ENCODE peak calls at places on chromosomes 16 and 17, in four cellular contexts. R is Karpas-422; Q is fibroblast of mammary gland; N is activated CD4-positive, alpha-beta T cell treated with anti-CD3 and anti-CD28 coated beads, Interleukin-2, amount 50 U/mL, for 48 hours. M is an unnamed sample.

GRCh38 chr17:4249452-4250029 is 14.2 kb downstream of the ANKFY1 start:
- DNase-seq in R (peak), Q (peak), N (no peak), M (peak)

GRCh38 chr17:1928976-1929375 is 96.2 kb downstream of the RTN4RL1 start:
- DNase-seq in R (no peak), Q (no peak), N (no peak), M (peak)

GRCh38 chr17:32323784-32324590 is 18.0 kb downstream of the C17orf75 start:
- DNase-seq in R (no peak), Q (no peak), N (peak), M (no peak)

GRCh38 chr17:80996422-80997305 is 5.0 kb downstream of the CHMP6 start:
- DNase-seq in R (no peak), Q (no peak), N (no peak), M (no peak)

GRCh38 chr17:43570518-43570928 is 24.4 kb upstream of the ETV4 start:
- DNase-seq in R (no peak), Q (peak), N (no peak), M (no peak)

GRCh38 chr17:41777579-41778188 is 8.8 kb downstream of the JUP start:
- DNase-seq in R (no peak), Q (peak), N (no peak), M (no peak)

GRCh38 chr17:76866774-76867577 is 1.2 kb upstream of the MGAT5B start:
- DNase-seq in R (no peak), Q (peak), N (no peak), M (no peak)

GRCh38 chr17:71081666-71082065 is 912.3 kb downstream of the KCNJ2 start:
- DNase-seq in R (no peak), Q (no peak), N (no peak), M (no peak)

GRCh38 chr16:919658-920631 is 50.8 kb downstream of the LMF1 start:
- DNase-seq in R (no peak), Q (peak), N (no peak), M (no peak)

GRCh38 chr16:17273142-17273561 is 197.6 kb downstream of the XYLT1 start:
- DNase-seq in R (no peak), Q (peak), N (peak), M (peak)

GRCh38 chr16:29899516-29900101 is at the start of gene SEZ6L2:
- DNase-seq in R (peak), Q (peak), N (peak), M (peak)

GRCh38 chr17:76166168-76166567 is 25.1 kb upstream of the FOXJ1 start:
- DNase-seq in R (no peak), Q (peak), N (peak), M (no peak)

GRCh38 chr17:80760501-80760900 is 215.9 kb downstream of the RPTOR start:
- DNase-seq in R (peak), Q (no peak), N (no peak), M (no peak)

GRCh38 chr16:89422527-89422904 is 67.8 kb downstream of the ANKRD11 start:
- DNase-seq in R (no peak), Q (peak), N (peak), M (no peak)

GRCh38 chr16:89863741-89864391 is 9.5 kb upstream of the TCF25 start:
- DNase-seq in R (peak), Q (peak), N (peak), M (no peak)